ENCODE peak calls at places on chromosomes 16 and 17, in nine cellular contexts. W, Z, V, H, X, I, C, T and F are unnamed samples.

GRCh38 chr16:1026057-1026783 is 44.6 kb downstream of the SOX8 start:
- DNase-seq in W (no peak), Z (no peak), V (no peak), H (no peak), X (no peak), I (no peak), C (no peak), T (no peak), F (no peak)

GRCh38 chr17:55402374-55402773 is 19.3 kb downstream of the MMD start:
- DNase-seq in W (no peak), Z (no peak), V (no peak), H (no peak), X (no peak), I (no peak), C (no peak), T (peak), F (peak)

GRCh38 chr17:42171831-42172230 is 9.1 kb downstream of the KCNH4 start:
- DNase-seq in W (no peak), Z (no peak), V (no peak), H (no peak), X (no peak), I (no peak), C (no peak), T (no peak), F (no peak)

GRCh38 chr17:76014100-76014924 is 12.8 kb downstream of the EVPL start:
- DNase-seq in W (peak), Z (peak), V (peak), H (peak), X (peak), I (peak), C (peak), T (peak), F (peak)

GRCh38 chr17:65074778-65075250 is 18.3 kb upstream of the GNA13 start:
- DNase-seq in W (peak), Z (no peak), V (no peak), H (peak), X (no peak), I (no peak), C (no peak), T (no peak), F (peak)

GRCh38 chr17:60934723-60935122 is 257.1 kb downstream of the BCAS3 start:
- DNase-seq in W (no peak), Z (no peak), V (no peak), H (no peak), X (no peak), I (no peak), C (no peak), T (no peak), F (no peak)

GRCh38 chr17:42873321-42873720 is 22.3 kb downstream of the AOC3 start:
- DNase-seq in W (no peak), Z (no peak), V (no peak), H (no peak), X (no peak), I (no peak), C (no peak), T (no peak), F (no peak)

GRCh38 chr16:84700518-84701277 is 898 bp downstream of the USP10 start:
- DNase-seq in W (no peak), Z (peak), V (no peak), H (no peak), X (peak), I (no peak), C (peak), T (peak), F (peak)

GRCh38 chr17:50198026-50198669 is 3.3 kb downstream of the COL1A1 start:
- DNase-seq in W (no peak), Z (no peak), V (no peak), H (peak), X (peak), I (no peak), C (peak), T (peak), F (peak)

GRCh38 chr17:61478026-61478789 is 26.0 kb downstream of the TBX4 start:
- DNase-seq in W (no peak), Z (no peak), V (no peak), H (peak), X (no peak), I (no peak), C (no peak), T (peak), F (no peak)

GRCh38 chr16:60727856-60728255 is 1308.4 kb downstream of the CDH8 start:
- DNase-seq in W (no peak), Z (no peak), V (no peak), H (no peak), X (no peak), I (no peak), C (no peak), T (no peak), F (no peak)

GRCh38 chr17:79141578-79142338 is 67.1 kb downstream of the ENGASE start:
- DNase-seq in W (no peak), Z (no peak), V (no peak), H (no peak), X (no peak), I (no peak), C (no peak), T (no peak), F (no peak)

GRCh38 chr16:22948058-22948602 is 134.2 kb downstream of the HS3ST2 start:
- DNase-seq in W (no peak), Z (no peak), V (no peak), H (no peak), X (no peak), I (no peak), C (no peak), T (peak), F (peak)

GRCh38 chr17:72863511-72864175 is 228.8 kb downstream of the SLC39A11 start:
- DNase-seq in W (no peak), Z (no peak), V (no peak), H (no peak), X (peak), I (no peak), C (no peak), T (no peak), F (no peak)

GRCh38 chr17:56309897-56310296 is 156.6 kb downstream of the ANKFN1 start:
- DNase-seq in W (no peak), Z (no peak), V (no peak), H (no peak), X (no peak), I (no peak), C (no peak), T (no peak), F (no peak)

GRCh38 chr16:50263940-50264929 is 2.1 kb upstream of the ADCY7 start:
- DNase-seq in W (no peak), Z (no peak), V (no peak), H (no peak), X (no peak), I (no peak), C (no peak), T (peak), F (peak)

GRCh38 chr17:80187090-80187489 is 17.3 kb downstream of the CARD14 start:
- DNase-seq in W (no peak), Z (no peak), V (no peak), H (no peak), X (no peak), I (no peak), C (no peak), T (peak), F (peak)

GRCh38 chr16:72191551-72191950 is 19.6 kb upstream of the PMFBP1 start:
- DNase-seq in W (no peak), Z (no peak), V (no peak), H (no peak), X (no peak), I (no peak), C (no peak), T (peak), F (peak)

GRCh38 chr16:88320947-88321634 is 61.7 kb upstream of the ZNF469 start:
- DNase-seq in W (no peak), Z (no peak), V (no peak), H (no peak), X (no peak), I (no peak), C (no peak), T (no peak), F (no peak)

GRCh38 chr16:30621765-30622164 is 11.6 kb upstream of the ZNF689 start:
- DNase-seq in W (no peak), Z (no peak), V (no peak), H (no peak), X (no peak), I (peak), C (no peak), T (peak), F (no peak)

GRCh38 chr16:66717112-66717675 is 20.7 kb upstream of the CMTM4 start:
- DNase-seq in W (no peak), Z (no peak), V (no peak), H (no peak), X (peak), I (no peak), C (no peak), T (peak), F (no peak)

GRCh38 chr17:49361129-49361901 is 735 bp downstream of the ZNF652 start:
- DNase-seq in W (peak), Z (peak), V (no peak), H (peak), X (peak), I (no peak), C (peak), T (peak), F (peak)

GRCh38 chr17:76090517-76091135 is 11.6 kb downstream of the ZACN start:
- DNase-seq in W (no peak), Z (no peak), V (no peak), H (peak), X (no peak), I (no peak), C (no peak), T (no peak), F (no peak)

GRCh38 chr16:56969769-56970168 is 8.0 kb downstream of the CETP start:
- DNase-seq in W (no peak), Z (no peak), V (no peak), H (no peak), X (no peak), I (no peak), C (no peak), T (no peak), F (no peak)

GRCh38 chr17:33013596-33014375 is 22.1 kb downstream of the SPACA3 start:
- DNase-seq in W (no peak), Z (no peak), V (no peak), H (no peak), X (no peak), I (no peak), C (no peak), T (no peak), F (no peak)

GRCh38 chr17:43410557-43411368 is 12.0 kb downstream of the ARL4D start:
- DNase-seq in W (no peak), Z (no peak), V (no peak), H (no peak), X (no peak), I (no peak), C (no peak), T (peak), F (peak)

GRCh38 chr17:59651346-59651745 is 31.7 kb downstream of the CLTC start:
- DNase-seq in W (no peak), Z (no peak), V (no peak), H (no peak), X (no peak), I (no peak), C (no peak), T (peak), F (no peak)

GRCh38 chr17:64498308-64499203 is 1.7 kb upstream of the POLG2 start:
- DNase-seq in W (no peak), Z (no peak), V (no peak), H (no peak), X (no peak), I (no peak), C (no peak), T (peak), F (no peak)

GRCh38 chr17:47694018-47694817 is at the start of gene TBKBP1:
- DNase-seq in W (peak), Z (peak), V (no peak), H (peak), X (peak), I (no peak), C (peak), T (peak), F (peak)

GRCh38 chr17:602436-602835 is 112.2 kb downstream of the VPS53 start:
- DNase-seq in W (no peak), Z (no peak), V (no peak), H (no peak), X (no peak), I (peak), C (no peak), T (peak), F (no peak)

GRCh38 chr16:55003916-55004315 is 73.3 kb downstream of the IRX5 start:
- DNase-seq in W (no peak), Z (no peak), V (no peak), H (no peak), X (no peak), I (no peak), C (no peak), T (no peak), F (no peak)

GRCh38 chr17:57415737-57416354 is 159.5 kb downstream of the MSI2 start:
- DNase-seq in W (peak), Z (no peak), V (no peak), H (no peak), X (no peak), I (no peak), C (no peak), T (no peak), F (no peak)

GRCh38 chr17:60534613-60535157 is 8.6 kb upstream of the APPBP2 start:
- DNase-seq in W (no peak), Z (no peak), V (no peak), H (no peak), X (no peak), I (no peak), C (no peak), T (no peak), F (no peak)

GRCh38 chr16:86120982-86121242 is 221.9 kb downstream of the IRF8 start:
- DNase-seq in W (no peak), Z (no peak), V (no peak), H (no peak), X (no peak), I (no peak), C (no peak), T (no peak), F (no peak)

GRCh38 chr17:65527381-65527780 is 34.1 kb downstream of the AXIN2 start:
- DNase-seq in W (no peak), Z (no peak), V (no peak), H (no peak), X (no peak), I (no peak), C (no peak), T (no peak), F (no peak)

GRCh38 chr16:74760007-74760767 is 14.4 kb downstream of the FA2H start:
- DNase-seq in W (no peak), Z (no peak), V (no peak), H (no peak), X (no peak), I (no peak), C (no peak), T (peak), F (no peak)

GRCh38 chr16:2046125-2046888 is 1.3 kb downstream of the NTHL1 start:
- DNase-seq in W (no peak), Z (no peak), V (no peak), H (no peak), X (no peak), I (no peak), C (no peak), T (no peak), F (no peak)